ENCODE peak calls at places on chromosomes 16 and 17, in nine cellular contexts. U is SHP77; N is stimulated activated CD4-positive, alpha-beta T cell treated with anti-CD3 and anti-CD28 coated beads, Interleukin-4, amount 100 ng/mL, for 4 hours; O is foreskin fibroblast; I is activated CD8-positive, alpha-beta memory T cell treated with anti-CD3 and anti-CD28 coated beads for 1 hour; H is naive thymus-derived CD8-positive, alpha-beta T cell; F is CD8-positive, alpha-beta T cell; Q is effector memory CD4-positive, alpha-beta T cell; Y is activated B cell treated with CpG ODN at 0.5 μM for 24 hours. A is an unnamed sample.

GRCh38 chr16:80948886-80949502 is 57.7 kb downstream of the CMC2 start:
- DNase-seq in U (peak), N (peak), O (no peak), I (peak), H (no peak), F (no peak), Q (no peak), Y (no peak), A (no peak)

GRCh38 chr16:55470533-55471371 is 8.2 kb upstream of the MMP2 start:
- DNase-seq in U (no peak), N (no peak), O (no peak), I (no peak), H (no peak), F (no peak), Q (no peak), Y (no peak), A (no peak)

GRCh38 chr16:62135903-62136302 is 99.7 kb upstream of the CDH8 start:
- DNase-seq in U (no peak), N (no peak), O (no peak), I (no peak), H (no peak), F (no peak), Q (no peak), Y (no peak), A (no peak)

GRCh38 chr16:25040543-25040942 is 25.4 kb upstream of the ARHGAP17 start:
- DNase-seq in U (no peak), N (no peak), O (no peak), I (no peak), H (no peak), F (no peak), Q (no peak), Y (peak), A (no peak)

GRCh38 chr17:60391419-60392041 is 403 bp downstream of the USP32 start:
- DNase-seq in U (no peak), N (no peak), O (no peak), I (no peak), H (no peak), F (no peak), Q (no peak), Y (no peak), A (peak)

GRCh38 chr16:59192551-59193199 is 458.6 kb upstream of the GOT2 start:
- DNase-seq in U (no peak), N (no peak), O (no peak), I (no peak), H (no peak), F (peak), Q (no peak), Y (no peak), A (no peak)

GRCh38 chr17:42399948-42400843 is 12.0 kb upstream of the STAT3 start:
- DNase-seq in U (no peak), N (no peak), O (no peak), I (no peak), H (no peak), F (no peak), Q (no peak), Y (no peak), A (no peak)

GRCh38 chr16:84754353-84754856 is 54.6 kb downstream of the USP10 start:
- DNase-seq in U (peak), N (peak), O (peak), I (peak), H (peak), F (peak), Q (peak), Y (no peak), A (peak)

GRCh38 chr17:61139219-61139618 is 260.4 kb upstream of the TBX2 start:
- DNase-seq in U (no peak), N (peak), O (peak), I (peak), H (peak), F (peak), Q (peak), Y (peak), A (peak)

GRCh38 chr16:48524348-48525200 is 85.4 kb downstream of the N4BP1 start:
- DNase-seq in U (no peak), N (no peak), O (no peak), I (no peak), H (no peak), F (no peak), Q (no peak), Y (no peak), A (no peak)

GRCh38 chr16:58556678-58557077 is 41.4 kb downstream of the SETD6 start:
- DNase-seq in U (no peak), N (no peak), O (peak), I (no peak), H (no peak), F (no peak), Q (no peak), Y (no peak), A (no peak)

GRCh38 chr16:4123617-4124300 is 7.5 kb upstream of the ADCY9 start:
- DNase-seq in U (no peak), N (no peak), O (peak), I (no peak), H (no peak), F (no peak), Q (no peak), Y (no peak), A (no peak)

GRCh38 chr16:51410125-51410524 is 259.1 kb upstream of the SALL1 start:
- DNase-seq in U (no peak), N (no peak), O (no peak), I (no peak), H (no peak), F (no peak), Q (no peak), Y (no peak), A (no peak)

GRCh38 chr16:55494994-55495421 is 13.9 kb upstream of the LPCAT2 start:
- DNase-seq in U (no peak), N (no peak), O (peak), I (no peak), H (no peak), F (no peak), Q (no peak), Y (no peak), A (no peak)

GRCh38 chr17:60345233-60345632 is 46.7 kb downstream of the USP32 start:
- DNase-seq in U (no peak), N (no peak), O (no peak), I (no peak), H (no peak), F (no peak), Q (no peak), Y (no peak), A (no peak)